ENCODE peak calls at places on chromosome 17, in eight cellular contexts. Y is NAMALWA; T is ACHN; K is stimulated activated CD8-positive, alpha-beta memory T cell treated with anti-CD3 and anti-CD28 coated beads, Interleukin-4, amount 100 ng/mL, for 1 hour; F is OCI-M1; J is body of pancreas; H is activated T-helper 2 cell treated with anti-CD3 and anti-CD28 coated beads, Interferon-gamma antibody, Interleukin-2, Interleukin-4, amounts not matched to agents 10 μg/mL and 5 μg/mL and 100 μg/mL, durations not matched to agents 14 hours and 24 hours and 36 hours; G is NCI-H2081. D is an unnamed sample.

GRCh38 chr17:39139137-39139516 is 12.3 kb downstream of the PLXDC1 start:
- DNase-seq in Y (no peak), T (peak; percentile 75), K (no peak), F (no peak), J (no peak), H (no peak), G (no peak), D (no peak)

GRCh38 chr17:46984341-46984740 is 5.3 kb upstream of the RPRML start:
- DNase-seq in Y (no peak), T (no peak), K (no peak), F (no peak), J (no peak), H (no peak), G (no peak), D (no peak)

GRCh38 chr17:27905524-27906237 is 12.5 kb upstream of the LYRM9 start:
- DNase-seq in Y (no peak), T (no peak), K (no peak), F (no peak), J (no peak), H (no peak), G (no peak), D (no peak)

GRCh38 chr17:63675607-63676539 is 24.1 kb downstream of the LIMD2 start:
- DNase-seq in Y (no peak), T (peak; percentile 76), K (no peak), F (peak; percentile 94), J (peak; percentile 95), H (no peak), G (peak; percentile 84), D (peak; percentile 71)

GRCh38 chr17:19867654-19868395 is at the start of gene ULK2:
- DNase-seq in Y (no peak), T (peak; percentile 77), K (no peak), F (no peak), J (peak; percentile 51), H (peak; percentile 34), G (peak; percentile 33), D (peak; percentile 92)

GRCh38 chr17:81519284-81520020 is 6.9 kb upstream of the ACTG1 start:
- DNase-seq in Y (no peak), T (peak; percentile 46), K (no peak), F (peak; percentile 9), J (peak; percentile 85), H (peak; percentile 46), G (peak; percentile 69), D (peak; percentile 94)

GRCh38 chr17:77829871-77830799 is 128.4 kb upstream of the TNRC6C start:
- DNase-seq in Y (no peak), T (peak; percentile 71), K (no peak), F (no peak), J (peak; percentile 29), H (no peak), G (no peak), D (peak; percentile 58)

GRCh38 chr17:41914358-41914766 is 4.4 kb downstream of the ACLY start:
- DNase-seq in Y (no peak), T (no peak), K (no peak), F (no peak), J (peak; percentile 28), H (no peak), G (no peak), D (no peak)

GRCh38 chr17:49337900-49338299 is 24.1 kb downstream of the ZNF652 start:
- DNase-seq in Y (no peak), T (peak; percentile 52), K (no peak), F (no peak), J (no peak), H (no peak), G (no peak), D (no peak)

GRCh38 chr17:7846765-7847661 is 7.9 kb upstream of the TMEM88 start:
- DNase-seq in Y (no peak), T (no peak), K (no peak), F (no peak), J (no peak), H (no peak), G (no peak), D (peak; percentile 38)

GRCh38 chr17:77253611-77254051 is 112.9 kb downstream of the SEC14L1 start:
- DNase-seq in Y (no peak), T (no peak), K (no peak), F (no peak), J (no peak), H (no peak), G (no peak), D (peak; percentile 60)

D was measured in endodermal cell.